ENCODE peak calls at places on chromosomes 7 and 10, in eight cellular contexts. J is body of pancreas; D is HT1080; W is retina; K is stimulated activated CD4-positive, alpha-beta T cell treated with anti-CD3 and anti-CD28 coated beads, TNF-alpha, amount 100 ng/mL, for 1 hour; N is activated naive CD4-positive, alpha-beta T cell treated with anti-CD3 and anti-CD28 coated beads, Interleukin-2, amount 10 ng/mL, durations not matched to agents 7 days and 5 days; V is stimulated activated CD8-positive, alpha-beta memory T cell treated with anti-CD3 and anti-CD28 coated beads, Interleukin-7, amount 100 ng/mL, for 1 hour; M is NCI-H345. F is an unnamed sample.

GRCh38 chr7:150657526-150657925 is 25.3 kb upstream of the GIMAP6 start:
- DNase-seq in J (no peak), D (no peak), W (no peak), K (no peak), N (no peak), V (no peak), M (no peak), F (no peak)

GRCh38 chr10:11443468-11444147 is 167.8 kb downstream of the USP6NL start:
- DNase-seq in J (no peak), D (no peak), W (no peak), K (no peak), N (no peak), V (no peak), M (no peak), F (no peak)

GRCh38 chr10:125101049-125101448 is 59.3 kb downstream of the CTBP2 start:
- DNase-seq in J (no peak), D (no peak), W (no peak), K (no peak), N (no peak), V (no peak), M (no peak), F (no peak)

GRCh38 chr7:39754326-39755120 is 131.2 kb downstream of the RALA start:
- DNase-seq in J (no peak), D (peak; percentile 45), W (no peak), K (no peak), N (no peak), V (no peak), M (no peak), F (no peak)

GRCh38 chr10:70192325-70192966 is 22.1 kb upstream of the SAR1A start:
- DNase-seq in J (no peak), D (no peak), W (no peak), K (no peak), N (no peak), V (no peak), M (no peak), F (no peak)

GRCh38 chr10:48501226-48501625 is 103.6 kb downstream of the ARHGAP22 start:
- DNase-seq in J (no peak), D (no peak), W (no peak), K (no peak), N (no peak), V (no peak), M (no peak), F (no peak)

GRCh38 chr10:3949741-3950140 is 164.7 kb upstream of the KLF6 start:
- DNase-seq in J (no peak), D (no peak), W (peak; percentile 47), K (no peak), N (no peak), V (no peak), M (no peak), F (no peak)

GRCh38 chr10:3067859-3068179 is 471 bp downstream of the PFKP start:
- DNase-seq in J (no peak), D (no peak), W (peak; percentile 52), K (no peak), N (no peak), V (no peak), M (no peak), F (no peak)

GRCh38 chr10:96509017-96509641 is 4.6 kb downstream of the TLL2 start:
- DNase-seq in J (no peak), D (peak; percentile 63), W (no peak), K (no peak), N (no peak), V (no peak), M (no peak), F (no peak)

GRCh38 chr7:44762726-44763522 is 14.3 kb downstream of the ZMIZ2 start:
- DNase-seq in J (no peak), D (no peak), W (no peak), K (no peak), N (no peak), V (no peak), M (no peak), F (no peak)

GRCh38 chr10:97714401-97715258 is 1.1 kb downstream of the MARVELD1 start:
- DNase-seq in J (peak; percentile 48), D (peak; percentile 64), W (peak; percentile 80), K (no peak), N (peak; percentile 24), V (no peak), M (no peak), F (no peak)

GRCh38 chr7:73766556-73767229 is 3.4 kb downstream of the CLDN3 start:
- DNase-seq in J (no peak), D (no peak), W (no peak), K (no peak), N (no peak), V (no peak), M (no peak), F (no peak)

GRCh38 chr10:125096371-125096770 is 64.0 kb downstream of the CTBP2 start:
- DNase-seq in J (no peak), D (no peak), W (no peak), K (no peak), N (no peak), V (no peak), M (no peak), F (no peak)